ENCODE peak calls at places on chromosome 19, in four cellular contexts. One of them, this sample, is unnamed.

GRCh38 chr19:1074512-1075283 is 7.7 kb downstream of the ARHGAP45 start:
- DNase-seq in ovary: no peak
- DNase-seq in NB4: no peak
- DNase-seq in heart left ventricle: peak; percentile 82
- DNase-seq in this sample: peak; percentile 98

GRCh38 chr19:19674315-19674714 is 5.7 kb downstream of the ZNF101 start:
- DNase-seq in NB4: no peak
- DNase-seq in ovary: no peak
- DNase-seq in heart left ventricle: no peak
- DNase-seq in this sample: no peak

GRCh38 chr19:16830679-16831078 is 1.5 kb downstream of the SIN3B start:
- DNase-seq in heart left ventricle: no peak
- DNase-seq in NB4: no peak
- DNase-seq in ovary: no peak
- DNase-seq in this sample: no peak

GRCh38 chr19:18725755-18726416 is 42.4 kb downstream of the CRTC1 start:
- DNase-seq in NB4: no peak
- DNase-seq in heart left ventricle: no peak
- DNase-seq in ovary: peak; percentile 78
- DNase-seq in this sample: no peak

GRCh38 chr19:46381346-46381745 is 32.0 kb downstream of the CCDC8 start:
- DNase-seq in NB4: no peak
- DNase-seq in heart left ventricle: no peak
- DNase-seq in ovary: no peak
- DNase-seq in this sample: no peak

GRCh38 chr19:13353625-13354024 is 152.7 kb downstream of the CACNA1A start:
- DNase-seq in heart left ventricle: no peak
- DNase-seq in ovary: no peak
- DNase-seq in NB4: no peak
- DNase-seq in this sample: no peak

GRCh38 chr19:3224346-3225325 is at the start of gene CELF5:
- DNase-seq in heart left ventricle: peak; percentile 26
- DNase-seq in ovary: peak; percentile 49
- DNase-seq in NB4: peak; percentile 33
- DNase-seq in this sample: peak; percentile 82

GRCh38 chr19:43362179-43362578 is 8.7 kb downstream of the CD177 start:
- DNase-seq in NB4: no peak
- DNase-seq in heart left ventricle: no peak
- DNase-seq in ovary: no peak
- DNase-seq in this sample: no peak

GRCh38 chr19:8526345-8527062 is 12.5 kb upstream of the ZNF414 start:
- DNase-seq in ovary: peak; percentile 94
- DNase-seq in heart left ventricle: peak; percentile 92
- DNase-seq in NB4: peak; percentile 27
- DNase-seq in this sample: peak; percentile 75

GRCh38 chr19:23075031-23075733 is 41.6 kb upstream of the ZNF730 start:
- DNase-seq in heart left ventricle: peak; percentile 66
- DNase-seq in NB4: peak; percentile 94
- DNase-seq in ovary: peak; percentile 56
- DNase-seq in this sample: peak; percentile 19

GRCh38 chr19:13796301-13797057 is 1.2 kb downstream of the ZSWIM4 start:
- DNase-seq in heart left ventricle: peak; percentile 81
- DNase-seq in ovary: peak; percentile 74
- DNase-seq in NB4: peak; percentile 35
- DNase-seq in this sample: peak; percentile 87

GRCh38 chr19:13260883-13261653 is 110.9 kb downstream of the IER2 start:
- DNase-seq in heart left ventricle: no peak
- DNase-seq in NB4: peak; percentile 83
- DNase-seq in ovary: no peak
- DNase-seq in this sample: peak; percentile 84

GRCh38 chr19:43751466-43752220 is 3.1 kb downstream of the SMG9 start:
- DNase-seq in heart left ventricle: no peak
- DNase-seq in NB4: no peak
- DNase-seq in ovary: no peak
- DNase-seq in this sample: no peak

GRCh38 chr19:31946491-31946890 is 398.9 kb upstream of the ZNF507 start:
- DNase-seq in NB4: peak; percentile 6
- DNase-seq in ovary: no peak
- DNase-seq in heart left ventricle: peak; percentile 15
- DNase-seq in this sample: no peak

GRCh38 chr19:31943305-31943704 is 402.1 kb upstream of the ZNF507 start:
- DNase-seq in NB4: no peak
- DNase-seq in ovary: no peak
- DNase-seq in heart left ventricle: no peak
- DNase-seq in this sample: no peak

GRCh38 chr19:31944286-31944685 is 401.1 kb upstream of the ZNF507 start:
- DNase-seq in ovary: no peak
- DNase-seq in heart left ventricle: no peak
- DNase-seq in NB4: no peak
- DNase-seq in this sample: no peak

GRCh38 chr19:31947436-31947835 is 398.0 kb upstream of the ZNF507 start:
- DNase-seq in heart left ventricle: no peak
- DNase-seq in NB4: no peak
- DNase-seq in ovary: no peak
- DNase-seq in this sample: no peak

GRCh38 chr19:31943778-31944177 is 401.6 kb upstream of the ZNF507 start:
- DNase-seq in heart left ventricle: no peak
- DNase-seq in ovary: no peak
- DNase-seq in NB4: no peak
- DNase-seq in this sample: no peak
- TF ChIP-seq POLR2A in heart left ventricle: no peak
- TF ChIP-seq POLR2A in ovary: no peak
- TF ChIP-seq POLR2A in NB4: no peak
- TF ChIP-seq POLR2A in this sample: no peak

DNA sequence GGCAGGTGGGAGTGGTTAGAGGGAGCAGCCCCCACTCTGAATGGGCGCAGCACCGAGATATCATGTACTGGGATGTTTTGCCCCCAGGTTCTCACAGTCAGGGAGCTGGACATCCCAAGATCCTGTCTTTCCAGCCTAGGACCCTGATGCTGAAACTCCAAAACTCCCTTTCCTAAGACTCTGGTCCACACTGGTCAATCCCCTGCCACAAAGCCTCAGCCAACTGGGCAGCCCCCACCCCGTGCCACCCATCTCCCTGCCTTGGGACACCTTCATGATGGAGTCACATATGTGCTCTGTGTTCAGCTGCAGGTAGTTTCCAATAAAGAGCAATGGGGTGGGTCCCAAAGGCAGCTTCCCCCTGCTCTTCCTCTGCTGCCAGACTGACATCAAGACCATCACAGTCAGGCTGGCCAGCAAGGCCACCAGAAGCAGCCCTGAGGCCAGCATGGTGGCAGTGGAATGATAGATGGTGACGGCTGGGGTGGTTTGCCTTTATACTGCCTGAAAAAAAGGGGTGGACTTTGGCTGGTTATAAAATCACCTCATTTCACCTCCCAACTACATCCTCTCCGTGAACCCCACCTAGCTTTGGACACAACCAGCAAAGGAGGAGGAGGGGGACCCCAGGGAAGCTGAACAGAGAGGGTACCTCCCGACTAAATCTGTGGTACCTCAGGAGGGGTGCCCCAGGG is 36.3 kb downstream of the CYP2B6 start:
- DNase-seq in heart left ventricle: no peak
- DNase-seq in ovary: no peak
- DNase-seq in NB4: no peak
- DNase-seq in this sample: no peak
- TF ChIP-seq POLR2A in heart left ventricle: no peak
- TF ChIP-seq POLR2A in ovary: no peak
- TF ChIP-seq POLR2A in NB4: no peak
- TF ChIP-seq POLR2A in this sample: no peak

GRCh38 chr19:38837304-38837626 is 5.7 kb upstream of the ECH1 start:
- DNase-seq in heart left ventricle: no peak
- DNase-seq in NB4: no peak
- DNase-seq in ovary: no peak
- DNase-seq in this sample: no peak

GRCh38 chr19:38836438-38837303 is 5.1 kb upstream of the ECH1 start:
- DNase-seq in heart left ventricle: no peak
- DNase-seq in ovary: no peak
- DNase-seq in NB4: no peak
- DNase-seq in this sample: no peak

GRCh38 chr19:38837656-38838121 is 6.1 kb upstream of the ECH1 start:
- DNase-seq in ovary: no peak
- DNase-seq in heart left ventricle: no peak
- DNase-seq in NB4: no peak
- DNase-seq in this sample: no peak

GRCh38 chr19:38834104-38834490 is 2.5 kb upstream of the ECH1 start:
- DNase-seq in heart left ventricle: no peak
- DNase-seq in NB4: no peak
- DNase-seq in ovary: no peak
- DNase-seq in this sample: no peak

DNA sequence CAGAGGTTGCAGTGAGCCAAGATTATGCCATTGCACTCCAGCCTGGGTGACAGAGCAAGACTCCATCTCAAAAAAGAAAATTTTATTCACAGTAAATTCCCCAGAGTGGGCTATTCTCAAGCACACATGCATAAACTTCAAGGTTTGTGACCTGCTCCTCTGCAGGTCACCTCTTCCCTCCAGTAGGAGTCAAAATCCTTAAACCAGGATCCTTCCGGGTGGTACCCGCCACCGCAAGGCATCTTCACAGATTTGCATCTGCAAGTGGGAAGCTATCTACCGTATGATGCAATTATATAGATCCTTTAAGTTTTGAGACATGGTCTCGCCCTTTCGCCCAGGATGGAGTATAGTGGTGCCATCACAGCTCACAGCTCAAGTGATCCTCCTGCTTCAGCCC is 3.0 kb upstream of the ECH1 start:
- DNase-seq in ovary: no peak
- DNase-seq in heart left ventricle: no peak
- DNase-seq in NB4: no peak
- DNase-seq in this sample: no peak
- TF ChIP-seq POLR2A in ovary: no peak
- TF ChIP-seq POLR2A in heart left ventricle: no peak
- TF ChIP-seq POLR2A in NB4: no peak
- TF ChIP-seq POLR2A in this sample: no peak

DNA sequence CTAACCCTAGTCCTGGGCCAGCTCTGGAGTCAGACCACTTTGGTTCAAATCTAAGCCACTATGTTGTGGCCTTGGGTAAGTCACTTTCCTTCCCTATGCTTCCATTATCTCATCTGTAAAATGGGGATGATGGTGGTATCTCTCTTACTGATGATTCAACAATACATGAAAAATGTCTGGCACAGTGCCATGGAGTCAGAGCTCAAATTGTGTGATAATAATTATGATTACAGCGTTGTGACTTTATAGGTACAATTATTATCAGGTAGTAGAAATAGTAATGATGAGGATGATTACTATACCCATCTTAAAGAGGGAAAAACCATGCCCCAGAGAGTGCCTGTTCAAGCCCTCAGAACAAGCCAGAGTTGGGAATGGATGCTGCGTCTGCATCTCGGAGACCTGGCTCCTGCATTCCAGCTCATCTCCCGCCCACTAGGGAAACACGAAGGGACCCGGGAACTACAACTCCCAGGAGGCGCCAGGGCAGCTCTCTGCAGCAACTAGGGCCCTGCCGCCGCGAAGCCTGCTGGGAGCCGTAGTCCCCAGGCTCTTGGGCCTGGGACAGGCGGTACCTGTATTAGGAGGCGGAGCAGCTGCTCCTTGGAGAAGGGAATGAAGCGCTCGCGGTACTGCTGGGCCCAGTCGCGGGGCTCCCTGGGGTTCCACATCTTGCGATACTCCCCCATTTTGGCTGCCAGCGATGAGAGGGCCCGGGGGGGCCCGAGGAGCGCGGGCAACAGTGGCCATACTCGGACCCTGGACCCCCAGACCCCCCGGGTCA is 832 bp downstream of the TMEM143 start:
- DNase-seq in NB4: peak; percentile 100
- DNase-seq in ovary: peak; percentile 95
- DNase-seq in heart left ventricle: peak; percentile 96
- DNase-seq in this sample: peak; percentile 75
- TF ChIP-seq POLR2A in NB4: no peak
- TF ChIP-seq POLR2A in ovary: no peak
- TF ChIP-seq POLR2A in heart left ventricle: peak; percentile 41
- TF ChIP-seq POLR2A in this sample: no peak

GRCh38 chr19:28483197-28483596 is 729.8 kb downstream of the UQCRFS1 start:
- DNase-seq in heart left ventricle: no peak
- DNase-seq in NB4: no peak
- DNase-seq in ovary: no peak
- DNase-seq in this sample: no peak

GRCh38 chr19:28489126-28489660 is 723.8 kb downstream of the UQCRFS1 start:
- DNase-seq in NB4: no peak
- DNase-seq in heart left ventricle: no peak
- DNase-seq in ovary: no peak
- DNase-seq in this sample: no peak

GRCh38 chr19:28485300-28485699 is 727.7 kb downstream of the UQCRFS1 start:
- DNase-seq in NB4: no peak
- DNase-seq in heart left ventricle: peak; percentile 30
- DNase-seq in ovary: no peak
- DNase-seq in this sample: no peak

GRCh38 chr19:28488006-28488405 is 724.9 kb downstream of the UQCRFS1 start:
- DNase-seq in NB4: no peak
- DNase-seq in ovary: no peak
- DNase-seq in heart left ventricle: no peak
- DNase-seq in this sample: no peak

GRCh38 chr19:28486934-28487333 is 726.0 kb downstream of the UQCRFS1 start:
- DNase-seq in ovary: no peak
- DNase-seq in NB4: no peak
- DNase-seq in heart left ventricle: no peak
- DNase-seq in this sample: no peak
- TF ChIP-seq POLR2A in ovary: no peak
- TF ChIP-seq POLR2A in NB4: no peak
- TF ChIP-seq POLR2A in heart left ventricle: no peak
- TF ChIP-seq POLR2A in this sample: no peak

GRCh38 chr19:58154287-58154678 is 3.7 kb upstream of the ZNF329 start:
- DNase-seq in heart left ventricle: peak; percentile 35
- DNase-seq in NB4: peak; percentile 2
- DNase-seq in ovary: peak; percentile 53
- DNase-seq in this sample: no peak

GRCh38 chr19:58145849-58146248 is 4.7 kb downstream of the ZNF329 start:
- DNase-seq in NB4: no peak
- DNase-seq in ovary: no peak
- DNase-seq in heart left ventricle: no peak
- DNase-seq in this sample: no peak

GRCh38 chr19:58154679-58155648 is 4.4 kb upstream of the ZNF329 start:
- DNase-seq in NB4: peak; percentile 90
- DNase-seq in heart left ventricle: peak; percentile 97
- DNase-seq in ovary: peak; percentile 96
- DNase-seq in this sample: peak; percentile 85

GRCh38 chr19:58153386-58153785 is 2.8 kb upstream of the ZNF329 start:
- DNase-seq in NB4: no peak
- DNase-seq in ovary: no peak
- DNase-seq in heart left ventricle: no peak
- DNase-seq in this sample: no peak

DNA sequence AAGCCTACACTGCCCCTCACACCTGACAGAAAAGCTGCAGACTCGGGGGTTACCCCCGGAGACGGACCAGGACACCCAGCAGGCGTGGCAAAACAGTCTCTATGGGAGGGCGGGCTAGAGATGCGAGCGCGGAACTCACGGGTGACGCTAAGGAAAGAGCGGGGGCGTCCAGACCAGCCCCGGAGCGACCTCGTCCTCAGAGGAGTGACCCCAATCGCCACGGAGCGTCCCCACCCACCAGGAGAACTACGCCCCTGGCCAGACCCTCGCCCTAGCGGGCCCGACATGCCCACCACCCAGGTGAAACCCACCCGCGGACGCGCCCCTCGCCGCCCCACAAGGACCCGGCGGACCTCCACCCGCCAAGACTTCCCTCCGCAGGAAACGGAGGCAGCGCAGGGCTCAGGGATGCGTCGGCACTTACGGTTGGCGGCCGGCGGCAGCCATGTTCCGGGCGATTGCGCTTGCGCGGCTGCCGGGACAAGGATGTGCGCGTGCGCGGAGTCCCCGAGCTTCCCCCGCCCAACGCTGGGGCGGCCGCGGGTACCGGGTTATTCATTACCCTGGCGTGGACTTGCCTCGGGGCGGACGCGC is at the start of gene ZNF329:
- DNase-seq in ovary: peak; percentile 79
- DNase-seq in heart left ventricle: peak; percentile 88
- DNase-seq in NB4: peak; percentile 85
- DNase-seq in this sample: peak; percentile 99
- TF ChIP-seq POLR2A in ovary: no peak
- TF ChIP-seq POLR2A in heart left ventricle: peak; percentile 70
- TF ChIP-seq POLR2A in NB4: peak; percentile 49
- TF ChIP-seq POLR2A in this sample: peak; percentile 97